ENCODE peak calls at places on chromosomes 2 and 18, in eight cellular contexts. One of them, this sample, is unnamed.

GRCh38 chr18:29145993-29146539 is 969.1 kb upstream of the CDH2 start:
- DNase-seq in SK-N-MC: no peak
- DNase-seq in K562: no peak
- DNase-seq in endothelial cell of umbilical vein: no peak
- DNase-seq in fibroblast of lung: no peak
- DNase-seq in MM.1S: no peak
- DNase-seq in GM23248: no peak
- DNase-seq in keratinocyte: no peak
- DNase-seq in this sample: no peak

GRCh38 chr18:12307251-12307736 is 747 bp upstream of the TUBB6 start:
- DNase-seq in endothelial cell of umbilical vein: peak
- DNase-seq in fibroblast of lung: peak
- DNase-seq in K562: no peak
- DNase-seq in GM23248: peak
- DNase-seq in SK-N-MC: no peak
- DNase-seq in MM.1S: no peak
- DNase-seq in keratinocyte: no peak
- DNase-seq in this sample: peak

GRCh38 chr2:129673881-129674513 is 305.5 kb upstream of the RAB6C start:
- DNase-seq in K562: no peak
- DNase-seq in endothelial cell of umbilical vein: no peak
- DNase-seq in keratinocyte: no peak
- DNase-seq in fibroblast of lung: no peak
- DNase-seq in MM.1S: no peak
- DNase-seq in GM23248: no peak
- DNase-seq in SK-N-MC: no peak
- DNase-seq in this sample: no peak

GRCh38 chr2:71154798-71155197 is 24.4 kb downstream of the MPHOSPH10 start:
- DNase-seq in GM23248: peak
- DNase-seq in SK-N-MC: no peak
- DNase-seq in K562: peak
- DNase-seq in endothelial cell of umbilical vein: no peak
- DNase-seq in keratinocyte: no peak
- DNase-seq in fibroblast of lung: no peak
- DNase-seq in MM.1S: peak
- DNase-seq in this sample: peak

GRCh38 chr18:36530676-36531405 is 233.3 kb downstream of the FHOD3 start:
- DNase-seq in endothelial cell of umbilical vein: no peak
- DNase-seq in SK-N-MC: no peak
- DNase-seq in K562: no peak
- DNase-seq in fibroblast of lung: no peak
- DNase-seq in GM23248: no peak
- DNase-seq in keratinocyte: no peak
- DNase-seq in MM.1S: no peak
- DNase-seq in this sample: peak

GRCh38 chr18:62566818-62567217 is 44.0 kb downstream of the ZCCHC2 start:
- DNase-seq in fibroblast of lung: no peak
- DNase-seq in GM23248: no peak
- DNase-seq in MM.1S: no peak
- DNase-seq in keratinocyte: no peak
- DNase-seq in K562: no peak
- DNase-seq in SK-N-MC: no peak
- DNase-seq in endothelial cell of umbilical vein: no peak
- DNase-seq in this sample: no peak

GRCh38 chr2:120261387-120262006 is 8.8 kb downstream of the RALB start:
- DNase-seq in GM23248: no peak
- DNase-seq in endothelial cell of umbilical vein: no peak
- DNase-seq in fibroblast of lung: no peak
- DNase-seq in SK-N-MC: no peak
- DNase-seq in K562: no peak
- DNase-seq in keratinocyte: no peak
- DNase-seq in MM.1S: peak
- DNase-seq in this sample: no peak

GRCh38 chr18:1438458-1438910 is 533.8 kb downstream of the ADCYAP1 start:
- DNase-seq in K562: peak
- DNase-seq in keratinocyte: no peak
- DNase-seq in GM23248: no peak
- DNase-seq in endothelial cell of umbilical vein: no peak
- DNase-seq in MM.1S: no peak
- DNase-seq in SK-N-MC: no peak
- DNase-seq in fibroblast of lung: no peak
- DNase-seq in this sample: no peak

GRCh38 chr2:195168369-195168768 is 488.7 kb upstream of the SLC39A10 start:
- DNase-seq in SK-N-MC: no peak
- DNase-seq in keratinocyte: no peak
- DNase-seq in GM23248: no peak
- DNase-seq in fibroblast of lung: no peak
- DNase-seq in MM.1S: no peak
- DNase-seq in K562: no peak
- DNase-seq in endothelial cell of umbilical vein: no peak
- DNase-seq in this sample: no peak

GRCh38 chr2:6877402-6878305 is at the start of gene RSAD2:
- DNase-seq in GM23248: peak
- DNase-seq in K562: peak
- DNase-seq in endothelial cell of umbilical vein: peak
- DNase-seq in SK-N-MC: no peak
- DNase-seq in fibroblast of lung: peak
- DNase-seq in MM.1S: peak
- DNase-seq in keratinocyte: no peak
- DNase-seq in this sample: no peak

GRCh38 chr2:210315015-210315807 is at the start of gene MYL1:
- DNase-seq in fibroblast of lung: no peak
- DNase-seq in MM.1S: no peak
- DNase-seq in GM23248: no peak
- DNase-seq in K562: no peak
- DNase-seq in endothelial cell of umbilical vein: no peak
- DNase-seq in keratinocyte: no peak
- DNase-seq in SK-N-MC: no peak
- DNase-seq in this sample: no peak

GRCh38 chr2:30232027-30232800 is 880 bp downstream of the LBH start:
- DNase-seq in endothelial cell of umbilical vein: no peak
- DNase-seq in MM.1S: no peak
- DNase-seq in SK-N-MC: no peak
- DNase-seq in GM23248: peak
- DNase-seq in fibroblast of lung: peak
- DNase-seq in keratinocyte: no peak
- DNase-seq in K562: peak
- DNase-seq in this sample: peak
- TF ChIP-seq EZH2 in endothelial cell of umbilical vein: peak
- TF ChIP-seq EZH2 in MM.1S: no peak
- TF ChIP-seq EZH2 in SK-N-MC: no peak
- TF ChIP-seq EZH2 in GM23248: no peak
- TF ChIP-seq EZH2 in fibroblast of lung: no peak
- TF ChIP-seq EZH2 in keratinocyte: peak
- TF ChIP-seq EZH2 in K562: no peak
- TF ChIP-seq EZH2 in this sample: peak

GRCh38 chr18:79798999-79799370 is 1.2 kb downstream of the KCNG2 start:
- DNase-seq in K562: no peak
- DNase-seq in endothelial cell of umbilical vein: no peak
- DNase-seq in SK-N-MC: no peak
- DNase-seq in GM23248: no peak
- DNase-seq in fibroblast of lung: peak
- DNase-seq in MM.1S: no peak
- DNase-seq in keratinocyte: no peak
- DNase-seq in this sample: peak

GRCh38 chr18:79796016-79796415 is 1.7 kb upstream of the KCNG2 start:
- DNase-seq in endothelial cell of umbilical vein: peak
- DNase-seq in MM.1S: no peak
- DNase-seq in fibroblast of lung: no peak
- DNase-seq in SK-N-MC: no peak
- DNase-seq in keratinocyte: no peak
- DNase-seq in K562: no peak
- DNase-seq in GM23248: no peak
- DNase-seq in this sample: no peak

GRCh38 chr18:79796531-79797390 is 977 bp upstream of the KCNG2 start:
- DNase-seq in K562: no peak
- DNase-seq in fibroblast of lung: peak
- DNase-seq in SK-N-MC: no peak
- DNase-seq in GM23248: peak
- DNase-seq in endothelial cell of umbilical vein: no peak
- DNase-seq in MM.1S: no peak
- DNase-seq in keratinocyte: no peak
- DNase-seq in this sample: peak

GRCh38 chr18:79798346-79798998 is 734 bp downstream of the KCNG2 start:
- DNase-seq in MM.1S: no peak
- DNase-seq in endothelial cell of umbilical vein: no peak
- DNase-seq in SK-N-MC: no peak
- DNase-seq in fibroblast of lung: no peak
- DNase-seq in K562: no peak
- DNase-seq in keratinocyte: no peak
- DNase-seq in GM23248: no peak
- DNase-seq in this sample: peak

DNA sequence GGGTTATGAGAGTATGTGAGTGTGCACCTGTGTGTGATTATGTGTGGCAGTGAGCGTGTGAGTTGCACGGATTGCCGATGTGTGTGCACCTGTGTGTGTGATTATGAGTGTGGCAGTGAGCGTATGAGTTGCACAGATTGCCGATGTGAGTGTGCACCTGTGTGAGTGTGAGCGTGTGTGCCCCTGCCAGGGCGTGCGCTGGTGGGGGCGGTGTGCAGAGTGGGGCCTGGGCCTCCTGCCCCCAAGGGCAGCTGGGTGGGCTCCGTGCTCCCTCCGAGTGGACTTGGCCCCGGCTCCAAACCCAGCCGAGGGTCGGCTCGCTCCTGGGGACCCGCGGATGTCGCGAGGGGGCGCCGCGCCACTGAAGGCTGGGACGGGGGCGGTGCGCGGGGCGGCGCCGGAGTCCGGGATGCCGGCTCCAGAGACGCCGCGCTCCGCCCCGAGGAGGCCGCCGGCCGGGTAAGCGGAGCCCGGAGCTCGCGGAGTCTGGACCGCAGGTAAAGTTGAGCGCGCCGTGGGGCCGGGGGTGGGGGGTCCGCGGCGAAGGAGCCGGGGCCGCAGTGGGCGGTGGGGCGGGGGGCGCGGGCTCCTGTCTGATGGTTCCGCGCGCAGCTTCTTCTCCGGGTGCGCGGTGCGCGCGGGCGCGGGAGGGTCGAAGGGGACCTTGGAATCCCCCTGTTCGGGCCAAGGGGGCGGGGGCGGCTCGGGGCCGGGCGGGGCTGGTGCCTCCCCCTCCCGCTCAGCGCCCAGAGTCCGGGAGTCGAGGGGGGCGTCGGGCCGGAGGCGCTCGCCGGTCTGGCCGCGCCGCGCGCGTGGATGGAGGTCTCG is at the start of gene KCNG2:
- DNase-seq in endothelial cell of umbilical vein: no peak
- DNase-seq in MM.1S: no peak
- DNase-seq in fibroblast of lung: peak
- DNase-seq in K562: no peak
- DNase-seq in GM23248: peak
- DNase-seq in keratinocyte: no peak
- DNase-seq in SK-N-MC: no peak
- DNase-seq in this sample: peak
- TF ChIP-seq EZH2 in endothelial cell of umbilical vein: no peak
- TF ChIP-seq EZH2 in MM.1S: no peak
- TF ChIP-seq EZH2 in fibroblast of lung: peak
- TF ChIP-seq EZH2 in K562: no peak
- TF ChIP-seq EZH2 in GM23248: no peak
- TF ChIP-seq EZH2 in keratinocyte: peak
- TF ChIP-seq EZH2 in SK-N-MC: peak
- TF ChIP-seq EZH2 in this sample: no peak

DNA sequence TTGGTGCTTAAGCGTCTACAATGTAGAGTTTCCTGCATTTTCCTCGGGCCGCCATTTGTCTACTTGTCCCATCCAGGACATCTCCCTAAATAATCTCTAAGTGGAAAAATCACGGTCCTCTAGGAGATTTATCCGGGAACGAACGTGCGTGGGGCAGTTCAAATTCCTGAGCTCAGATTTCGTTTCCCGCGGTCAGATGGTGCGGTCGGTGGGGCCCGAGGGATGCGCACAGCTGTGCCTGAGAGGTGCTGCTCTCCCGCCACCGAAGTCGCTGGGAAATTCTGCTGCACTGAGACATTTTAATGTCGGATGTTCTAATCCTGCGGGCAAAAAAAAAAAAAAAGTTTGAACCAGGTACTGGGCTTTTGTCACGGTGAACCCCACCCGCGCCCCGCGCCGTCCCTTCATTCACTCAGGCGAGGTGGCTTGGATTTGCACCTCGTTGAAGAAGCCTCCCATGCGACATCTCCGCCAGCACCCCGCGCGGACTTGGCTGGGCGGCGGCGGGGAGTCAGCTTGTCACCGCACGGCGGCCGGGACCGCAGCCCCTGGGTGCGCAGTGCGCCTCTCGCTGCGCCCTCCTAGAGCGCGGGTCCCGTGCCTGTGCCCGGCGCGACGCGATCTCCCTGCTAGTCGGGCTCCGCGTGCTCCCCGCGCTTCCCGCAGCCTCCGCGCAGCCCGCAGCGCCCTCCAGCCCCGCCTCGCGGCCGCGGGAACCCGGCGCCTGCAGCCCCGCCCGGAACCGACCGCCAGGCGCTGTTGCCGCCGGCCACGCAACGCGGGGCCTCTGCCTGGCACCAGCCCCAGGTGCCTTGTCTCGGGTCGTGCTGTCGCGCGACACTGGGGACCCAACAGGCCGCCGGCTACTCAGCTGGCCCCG is 192.0 kb upstream of the TCF4 start:
- DNase-seq in MM.1S: no peak
- DNase-seq in SK-N-MC: no peak
- DNase-seq in K562: peak
- DNase-seq in endothelial cell of umbilical vein: peak
- DNase-seq in fibroblast of lung: no peak
- DNase-seq in GM23248: peak
- DNase-seq in keratinocyte: no peak
- DNase-seq in this sample: peak
- TF ChIP-seq EZH2 in MM.1S: no peak
- TF ChIP-seq EZH2 in SK-N-MC: no peak
- TF ChIP-seq EZH2 in K562: no peak
- TF ChIP-seq EZH2 in endothelial cell of umbilical vein: no peak
- TF ChIP-seq EZH2 in fibroblast of lung: no peak
- TF ChIP-seq EZH2 in GM23248: no peak
- TF ChIP-seq EZH2 in keratinocyte: no peak
- TF ChIP-seq EZH2 in this sample: peak

GRCh38 chr2:179963626-179964025 is 43.5 kb downstream of the CWC22 start:
- DNase-seq in endothelial cell of umbilical vein: peak
- DNase-seq in MM.1S: no peak
- DNase-seq in SK-N-MC: no peak
- DNase-seq in GM23248: peak
- DNase-seq in keratinocyte: no peak
- DNase-seq in fibroblast of lung: peak
- DNase-seq in K562: no peak
- DNase-seq in this sample: no peak
- TF ChIP-seq EZH2 in endothelial cell of umbilical vein: no peak
- TF ChIP-seq EZH2 in MM.1S: no peak
- TF ChIP-seq EZH2 in SK-N-MC: no peak
- TF ChIP-seq EZH2 in GM23248: no peak
- TF ChIP-seq EZH2 in keratinocyte: no peak
- TF ChIP-seq EZH2 in fibroblast of lung: no peak
- TF ChIP-seq EZH2 in K562: no peak
- TF ChIP-seq EZH2 in this sample: no peak

GRCh38 chr18:34976899-34977786 is 64.1 kb upstream of the MAPRE2 start:
- DNase-seq in keratinocyte: no peak
- DNase-seq in fibroblast of lung: peak
- DNase-seq in GM23248: peak
- DNase-seq in K562: peak
- DNase-seq in SK-N-MC: no peak
- DNase-seq in MM.1S: peak
- DNase-seq in endothelial cell of umbilical vein: peak
- DNase-seq in this sample: peak
- TF ChIP-seq EZH2 in keratinocyte: peak
- TF ChIP-seq EZH2 in fibroblast of lung: no peak
- TF ChIP-seq EZH2 in GM23248: peak
- TF ChIP-seq EZH2 in K562: no peak
- TF ChIP-seq EZH2 in SK-N-MC: no peak
- TF ChIP-seq EZH2 in MM.1S: no peak
- TF ChIP-seq EZH2 in endothelial cell of umbilical vein: peak
- TF ChIP-seq EZH2 in this sample: peak

GRCh38 chr2:149178626-149179025 is 140.1 kb downstream of the LYPD6B start:
- DNase-seq in fibroblast of lung: no peak
- DNase-seq in keratinocyte: no peak
- DNase-seq in MM.1S: no peak
- DNase-seq in K562: no peak
- DNase-seq in GM23248: no peak
- DNase-seq in endothelial cell of umbilical vein: no peak
- DNase-seq in SK-N-MC: no peak
- DNase-seq in this sample: no peak
- TF ChIP-seq EZH2 in fibroblast of lung: no peak
- TF ChIP-seq EZH2 in keratinocyte: no peak
- TF ChIP-seq EZH2 in MM.1S: no peak
- TF ChIP-seq EZH2 in K562: no peak
- TF ChIP-seq EZH2 in GM23248: no peak
- TF ChIP-seq EZH2 in endothelial cell of umbilical vein: no peak
- TF ChIP-seq EZH2 in SK-N-MC: no peak
- TF ChIP-seq EZH2 in this sample: no peak

This sample was measured in neural progenitor cell.